ENCODE peak calls at places on chromosomes 11 and 22, in four cellular contexts. R is WERI-Rb-1; E is effector memory CD4-positive, alpha-beta T cell; G is psoas muscle. L is an unnamed sample.
A peak's percentile ranks its signal among the peaks of the same experiment; 100 is the strongest.

GRCh38 chr11:79404325-79404724 is 36.5 kb downstream of the TENM4 start:
- DNase-seq in E (no peak), G (no peak), R (no peak), L (no peak)

GRCh38 chr11:67392182-67392715 is 463 bp downstream of the RAD9A start:
- DNase-seq in E (no peak), G (no peak), R (no peak), L (no peak)

GRCh38 chr11:32891657-32892354 is 805 bp upstream of the QSER1 start:
- DNase-seq in G (no peak), E (no peak), R (peak; percentile 57), L (peak; percentile 79)

GRCh38 chr11:73342633-73343032 is 33.6 kb upstream of the RELT start:
- DNase-seq in E (no peak), R (no peak), G (no peak), L (peak; percentile 67)

GRCh38 chr11:2740275-2740940 is 40.6 kb upstream of the KCNQ1OT1 start:
- DNase-seq in G (peak; percentile 4), R (no peak), E (no peak), L (no peak)

GRCh38 chr11:65912840-65913239 is 6.0 kb downstream of the C11orf68 start:
- DNase-seq in R (no peak), E (no peak), G (no peak), L (no peak)

GRCh38 chr22:24516301-24516737 is 21.2 kb downstream of the UPB1 start:
- DNase-seq in E (no peak), R (no peak), G (no peak), L (peak; percentile 70)

GRCh38 chr11:115885446-115885978 is 381.3 kb upstream of the CADM1 start:
- DNase-seq in E (no peak), R (no peak), G (no peak), L (no peak)

GRCh38 chr11:36510567-36511020 is 522 bp upstream of the TRAF6 start:
- DNase-seq in G (no peak), E (no peak), R (no peak), L (peak; percentile 57)

GRCh38 chr11:71311928-71312510 is 59.6 kb upstream of the SHANK2 start:
- DNase-seq in G (no peak), R (no peak), E (no peak), L (no peak)

DNA sequence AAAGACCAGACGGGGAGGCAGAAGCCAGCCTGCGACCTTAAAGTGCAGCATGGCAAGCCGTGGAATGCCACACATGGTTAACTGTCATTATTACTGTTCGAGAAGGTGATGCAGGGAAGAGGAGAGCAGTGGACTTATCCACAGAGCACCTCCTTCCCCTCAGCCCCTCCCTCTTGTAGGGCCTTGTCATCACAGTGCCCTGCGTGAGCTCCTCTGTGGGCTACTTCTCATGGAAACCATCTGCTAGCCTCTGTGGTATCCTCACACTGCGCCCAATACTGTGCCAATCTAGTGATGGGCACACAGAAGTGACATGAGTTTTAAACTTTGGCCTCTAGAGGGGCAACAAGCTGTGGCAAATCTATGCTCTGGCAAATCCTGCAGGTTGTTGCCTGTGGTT is 18.2 kb upstream of the CCDC134 start:
- DNase-seq in R (peak; percentile 19), E (no peak), G (no peak), L (no peak)
- H3K4me3 ChIP-seq in R (no peak overlapping the region), E (peak overlapping the region; percentile 60), G (no peak overlapping the region), L (no peak overlapping the region)

DNA sequence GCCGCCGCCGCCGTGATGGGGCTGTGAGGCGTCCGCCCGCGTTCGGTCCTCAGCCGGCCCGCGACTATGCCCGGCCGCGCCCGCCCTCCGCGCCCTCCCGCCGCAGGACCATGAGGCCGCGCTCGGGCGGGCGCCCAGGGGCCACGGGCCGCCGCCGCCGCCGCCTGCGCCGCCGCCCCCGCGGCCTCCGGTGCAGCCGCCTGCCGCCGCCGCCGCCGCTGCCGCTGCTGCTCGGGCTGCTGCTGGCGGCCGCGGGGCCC is 215 bp downstream of the ZNRF3 start:
- DNase-seq in G (no peak), E (no peak), R (no peak), L (no peak)
- H3K4me3 ChIP-seq in G (peak overlapping the region; percentile 76), E (peak overlapping the region; percentile 32), R (peak overlapping the region; percentile 74), L (peak overlapping the region; percentile 92)

GRCh38 chr11:118688851-118689502 is 9.5 kb upstream of the TREH start:
- DNase-seq in G (no peak), E (no peak), R (no peak), L (no peak)

GRCh38 chr11:118687906-118688305 is 8.5 kb upstream of the TREH start:
- DNase-seq in G (no peak), E (no peak), R (no peak), L (no peak)

GRCh38 chr11:118690553-118691304 is 11.3 kb upstream of the TREH start:
- DNase-seq in R (no peak), E (no peak), G (no peak), L (no peak)

GRCh38 chr11:118689503-118689851 is 10.0 kb upstream of the TREH start:
- DNase-seq in R (no peak), G (no peak), E (no peak), L (no peak)

GRCh38 chr11:118689852-118690552 is 10.6 kb upstream of the TREH start:
- DNase-seq in G (peak; percentile 82), R (peak; percentile 97), E (peak; percentile 72), L (peak; percentile 97)
- H3K4me3 ChIP-seq in G (peak overlapping the region; percentile 69), R (peak overlapping the region; percentile 44), E (peak overlapping the region; percentile 43), L (peak overlapping the region; percentile 66)

GRCh38 chr22:29032014-29032475 is 29.6 kb downstream of the C22orf31 start:
- DNase-seq in G (no peak), R (no peak), E (no peak), L (peak; percentile 37)
- H3K4me3 ChIP-seq in G (peak overlapping the region; percentile 64), R (no peak overlapping the region), E (no peak overlapping the region), L (no peak overlapping the region)

DNA sequence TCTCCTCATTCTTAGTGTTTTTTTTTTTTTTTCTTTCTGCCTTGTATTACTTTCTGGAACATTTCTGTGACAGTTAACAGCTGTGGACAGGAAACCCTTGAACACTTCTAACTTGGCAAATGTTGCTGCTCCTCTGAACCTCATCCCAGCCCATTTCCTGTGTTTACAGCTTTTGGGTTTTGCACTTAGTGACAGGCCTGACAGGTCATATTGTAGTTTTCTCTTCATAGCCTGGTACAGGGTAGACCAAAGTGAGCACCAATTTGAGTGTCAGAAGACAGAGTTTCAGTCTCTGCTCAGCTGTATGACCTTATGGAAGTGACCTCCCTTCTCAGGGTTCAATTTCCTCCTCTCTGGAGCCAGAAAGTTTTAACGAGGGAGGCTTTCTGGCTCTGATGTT is 91.6 kb downstream of the STIM1 start:
- DNase-seq in R (no peak), E (peak; percentile 26), G (no peak), L (no peak)
- H3K4me3 ChIP-seq in R (no peak overlapping the region), E (peak overlapping the region; percentile 21), G (no peak overlapping the region), L (no peak overlapping the region)

GRCh38 chr11:128824199-128825049 is 42.7 kb downstream of the KCNJ1 start:
- DNase-seq in R (no peak), E (no peak), G (no peak), L (peak; percentile 59)
- H3K4me3 ChIP-seq in R (no peak overlapping the region), E (no peak overlapping the region), G (peak overlapping the region; percentile 34), L (peak overlapping the region; percentile 62)

GRCh38 chr22:43168416-43169309 is 17.3 kb downstream of the TSPO start:
- DNase-seq in G (no peak), R (no peak), E (no peak), L (no peak)
- H3K4me3 ChIP-seq in G (no peak overlapping the region), R (no peak overlapping the region), E (no peak overlapping the region), L (no peak overlapping the region)

GRCh38 chr11:35167451-35167954 is 28.5 kb downstream of the CD44 start:
- DNase-seq in G (peak; percentile 51), E (no peak), R (no peak), L (no peak)

GRCh38 chr11:35165416-35166368 is 26.7 kb downstream of the CD44 start:
- DNase-seq in G (no peak), E (peak; percentile 88), R (peak; percentile 20), L (no peak)

GRCh38 chr11:35168606-35169200 is 29.7 kb downstream of the CD44 start:
- DNase-seq in E (no peak), R (no peak), G (no peak), L (no peak)

GRCh38 chr11:35163707-35164496 is 24.9 kb downstream of the CD44 start:
- DNase-seq in R (peak; percentile 39), E (peak; percentile 27), G (no peak), L (peak; percentile 65)

GRCh38 chr11:35166369-35167360 is 27.7 kb downstream of the CD44 start:
- DNase-seq in G (peak; percentile 24), R (no peak), E (no peak), L (no peak)
- H3K4me3 ChIP-seq in G (no peak overlapping the region), R (no peak overlapping the region), E (peak overlapping the region; percentile 22), L (no peak overlapping the region)

DNA sequence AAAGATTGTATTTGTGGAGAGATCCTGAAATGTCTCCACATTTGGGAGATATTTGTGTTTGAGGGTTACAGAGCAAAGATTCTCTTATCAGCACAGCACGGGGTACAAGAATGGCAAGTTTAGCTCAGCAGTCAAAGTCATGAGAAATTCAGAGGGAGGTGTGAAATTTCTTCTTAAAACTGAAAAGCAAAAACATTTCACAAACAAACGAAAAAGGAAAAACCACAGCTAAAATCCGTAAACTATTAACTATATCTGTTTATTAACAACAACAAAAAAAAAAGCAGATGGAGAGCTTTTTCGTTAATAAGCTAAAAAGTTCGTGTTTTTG is 41.0 kb upstream of the ETS1 start:
- DNase-seq in R (no peak), E (no peak), G (no peak), L (no peak)
- H3K4me3 ChIP-seq in R (no peak overlapping the region), E (no peak overlapping the region), G (no peak overlapping the region), L (no peak overlapping the region)

L was measured in GM23338.